ENCODE peak calls at places on chromosomes 4 and X, in five cellular contexts. M is thyroid gland, D is progenitor cell of endocrine pancreas, T is transverse colon, S is WTC11. L is an unnamed sample.
A peak's percentile ranks its signal among the peaks of the same experiment; 100 is the strongest.

GRCh38 chr4:81490761-81491160 is 19.1 kb upstream of the RASGEF1B start:
- DNase-seq in T (no peak), S (no peak), D (no peak), M (no peak), L (no peak)

GRCh38 chrX:148269513-148269912 is 230.9 kb upstream of the AFF2 start:
- DNase-seq in S (no peak), T (no peak), D (no peak), M (no peak), L (no peak)

GRCh38 chr4:117768610-117769009 is 265.7 kb upstream of the NDST3 start:
- DNase-seq in T (no peak), D (no peak), S (no peak), M (no peak), L (no peak)

GRCh38 chr4:41852229-41852628 is 83.0 kb upstream of the TMEM33 start:
- DNase-seq in D (no peak), S (no peak), T (no peak), M (no peak), L (no peak)

GRCh38 chrX:125436855-125437254 is 117.2 kb downstream of the TEX13C start:
- DNase-seq in D (no peak), M (no peak), S (no peak), T (no peak), L (no peak)

GRCh38 chr4:10623241-10623640 is 61.3 kb downstream of the CLNK start:
- DNase-seq in T (no peak), D (no peak), M (no peak), S (no peak), L (no peak)

GRCh38 chrX:38052096-38052495 is 45.7 kb downstream of the SYTL5 start:
- DNase-seq in T (no peak), S (no peak), M (no peak), D (no peak), L (peak; percentile 1)

GRCh38 chrX:111372065-111372464 is 39.9 kb downstream of the DCX start:
- DNase-seq in S (no peak), M (no peak), D (no peak), T (no peak), L (no peak)

GRCh38 chr4:532588-533317 is 33.7 kb downstream of the PIGG start:
- DNase-seq in D (no peak), T (no peak), S (peak; percentile 24), M (no peak), L (no peak)

GRCh38 chr4:17712166-17712565 is 69.3 kb downstream of the FAM184B start:
- DNase-seq in M (no peak), T (no peak), D (no peak), S (no peak), L (no peak)

GRCh38 chrX:135436966-135437866 is 15.5 kb downstream of the SMIM10L2A start:
- DNase-seq in T (no peak), S (no peak), M (no peak), D (no peak), L (no peak)

GRCh38 chr4:55297346-55297745 is 48.7 kb upstream of the SRD5A3 start:
- DNase-seq in M (no peak), S (no peak), T (no peak), D (no peak), L (peak; percentile 60)

GRCh38 chr4:48660347-48660746 is 119.7 kb downstream of the FRYL start:
- DNase-seq in S (no peak), D (no peak), M (no peak), T (no peak), L (no peak)

GRCh38 chrX:84907324-84907946 is 96.2 kb upstream of the APOOL start:
- DNase-seq in D (no peak), T (no peak), S (no peak), M (no peak), L (no peak)

GRCh38 chrX:124725467-124725866 is 379.1 kb downstream of the SH2D1A start:
- DNase-seq in T (no peak), M (no peak), S (no peak), D (no peak), L (no peak)

GRCh38 chrX:131987252-131987651 is 35.9 kb upstream of the STK26 start:
- DNase-seq in M (no peak), T (no peak), D (no peak), S (no peak), L (no peak)

GRCh38 chrX:8179653-8180052 is 8.6 kb upstream of the VCX2 start:
- DNase-seq in S (no peak), M (no peak), T (no peak), D (no peak), L (no peak)

GRCh38 chrX:51461053-51462050 is 35.0 kb downstream of the NUDT11 start:
- DNase-seq in T (no peak), D (no peak), S (peak; percentile 28), M (no peak), L (peak; percentile 2)

GRCh38 chr4:176123710-176124407 is 58.2 kb downstream of the WDR17 start:
- DNase-seq in T (peak; percentile 9), S (peak; percentile 36), D (no peak), M (peak; percentile 37), L (peak; percentile 9)

GRCh38 chr4:172786039-172786792 is 382.4 kb upstream of the GALNT7 start:
- DNase-seq in M (peak; percentile 78), S (no peak), D (no peak), T (no peak), L (no peak)

GRCh38 chr4:109962401-109962800 is 49.7 kb downstream of the EGF start:
- DNase-seq in S (no peak), M (no peak), T (no peak), D (no peak), L (no peak)

GRCh38 chr4:122798101-122798500 is 28.5 kb upstream of the FGF2 start:
- DNase-seq in D (no peak), S (peak; percentile 41), T (no peak), M (peak; percentile 36), L (peak; percentile 16)

GRCh38 chr4:69781458-69782418 is 21.3 kb upstream of the SULT1B1 start:
- DNase-seq in D (no peak), T (no peak), S (no peak), M (no peak), L (no peak)

GRCh38 chr4:169279111-169279510 is 8.4 kb upstream of the SH3RF1 start:
- DNase-seq in M (no peak), D (no peak), T (no peak), S (no peak), L (no peak)

GRCh38 chr4:102552781-102553180 is 51.6 kb downstream of the NFKB1 start:
- DNase-seq in S (no peak), D (no peak), T (no peak), M (no peak), L (no peak)

GRCh38 chr4:77273412-77273811 is 116.4 kb downstream of the CCNG2 start:
- DNase-seq in T (no peak), S (no peak), D (no peak), M (no peak), L (no peak)

GRCh38 chr4:48767055-48767454 is 13.0 kb downstream of the FRYL start:
- DNase-seq in T (no peak), M (no peak), S (no peak), D (no peak), L (no peak)

GRCh38 chr4:112515278-112516075 is 503 bp downstream of the NEUROG2 start:
- DNase-seq in S (peak; percentile 57), T (no peak), M (no peak), D (peak; percentile 20), L (peak; percentile 17)

GRCh38 chr4:77465271-77465670 is 140.3 kb upstream of the CXCL13 start:
- DNase-seq in D (no peak), M (peak; percentile 39), T (peak; percentile 15), S (peak; percentile 50), L (peak; percentile 38)

GRCh38 chr4:95394733-95395306 is 154.0 kb downstream of the UNC5C start:
- DNase-seq in D (no peak), M (peak; percentile 10), S (no peak), T (no peak), L (no peak)

GRCh38 chr4:1410491-1411325 is 4.5 kb upstream of the NKX1-1 start:
- DNase-seq in T (no peak), S (peak; percentile 94), D (peak; percentile 96), M (peak; percentile 48), L (peak; percentile 22)

GRCh38 chr4:93772858-93773257 is 55.7 kb upstream of the ATOH1 start:
- DNase-seq in S (no peak), T (no peak), D (no peak), M (no peak), L (no peak)

GRCh38 chr4:148204892-148205291 is 237.3 kb downstream of the NR3C2 start:
- DNase-seq in M (no peak), T (no peak), D (no peak), S (no peak), L (no peak)
- TF ChIP-seq CTCF in M (no peak), T (no peak), D (no peak), S (no peak), L (no peak)

GRCh38 chr4:140382732-140383131 is 9.3 kb downstream of the SCOC start:
- DNase-seq in D (no peak), M (no peak), T (no peak), S (no peak), L (no peak)

DNA sequence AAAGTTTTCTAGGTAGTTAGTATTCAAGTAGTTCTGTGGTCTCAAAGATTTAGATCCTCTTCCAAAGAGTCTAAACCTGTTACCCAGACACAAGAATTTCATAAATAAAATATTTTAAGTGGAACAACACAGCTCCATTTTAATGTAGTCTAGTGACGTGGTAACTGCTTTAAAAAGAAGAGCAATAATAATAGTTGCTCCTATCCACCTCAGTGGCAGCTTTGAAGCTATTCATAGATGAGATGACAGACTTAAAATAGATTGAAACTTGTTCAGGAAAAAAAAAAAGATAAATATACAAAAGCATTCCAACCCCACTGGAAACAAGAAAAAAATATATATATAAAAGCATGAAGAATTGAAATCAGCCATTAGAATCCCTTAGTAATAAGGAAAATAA is 14.6 kb downstream of the SCOC start:
- DNase-seq in D (no peak), S (no peak), T (no peak), M (no peak), L (no peak)
- TF ChIP-seq CTCF in D (no peak), S (no peak), T (no peak), M (no peak), L (no peak)

GRCh38 chrX:109889289-109890006 is 113.5 kb upstream of the TMEM164 start:
- DNase-seq in D (no peak), M (no peak), S (no peak), T (no peak), L (peak; percentile 15)
- TF ChIP-seq CTCF in D (peak; percentile 40), M (no peak), S (no peak), T (no peak), L (no peak)

DNA sequence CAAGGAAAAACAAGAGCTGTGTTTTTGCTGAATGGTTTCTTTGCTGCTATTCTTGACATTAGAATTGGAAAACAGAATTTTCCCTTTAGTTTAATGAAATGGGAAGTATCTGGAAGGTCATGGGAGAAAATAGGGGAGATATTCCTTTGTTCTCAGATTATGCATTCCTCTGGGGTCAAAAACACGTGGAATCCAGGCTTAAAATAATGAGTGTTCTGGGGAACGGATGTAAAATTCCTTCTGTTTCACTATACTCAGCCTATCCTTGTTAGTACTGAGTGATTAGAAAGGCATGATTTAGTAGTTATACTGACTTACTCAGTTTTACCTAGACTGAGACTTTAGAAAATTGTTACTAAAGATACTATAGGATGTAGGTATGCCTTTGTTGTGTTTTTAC is 107.3 kb downstream of the ARHGAP10 start:
- DNase-seq in D (no peak), S (no peak), T (no peak), M (no peak), L (no peak)
- TF ChIP-seq CTCF in D (no peak), S (no peak), T (no peak), M (no peak), L (no peak)

GRCh38 chr4:133151681-133152329 is 2.7 kb downstream of the PCDH10 start:
- DNase-seq in S (peak; percentile 75), M (no peak), D (peak; percentile 49), T (no peak), L (no peak)
- TF ChIP-seq CTCF in S (peak; percentile 20), M (no peak), D (peak; percentile 61), T (no peak), L (no peak)

L was measured in Calu3.